ENCODE peak calls at places on chromosomes 12 and 14, in seven cellular contexts. I is SJSA1; Y is CD8-positive, alpha-beta memory T cell; S is aorta; Q is PC-9; O is fibroblast of lung; V is naive thymus-derived CD4-positive, alpha-beta T cell. W is an unnamed sample.

GRCh38 chr14:104708606-104709268 is 15.3 kb upstream of the ADSS1 start:
- DNase-seq in Y (peak), Q (peak), S (peak), I (peak), V (peak), O (no peak), W (peak)

GRCh38 chr12:42767326-42767954 is 177.9 kb upstream of the PRICKLE1 start:
- DNase-seq in V (no peak), S (no peak), O (no peak), Q (no peak), Y (no peak), I (no peak), W (no peak)

GRCh38 chr14:51576899-51577298 is 74.8 kb upstream of the FRMD6 start:
- DNase-seq in V (no peak), I (no peak), Q (no peak), Y (no peak), S (no peak), O (peak), W (no peak)

GRCh38 chr12:6849427-6849826 is 1.7 kb downstream of the CDCA3 start:
- DNase-seq in S (no peak), I (no peak), Q (no peak), O (no peak), Y (no peak), V (no peak), W (no peak)

GRCh38 chr12:57452181-57452936 is 2.7 kb upstream of the INHBE start:
- DNase-seq in Q (no peak), Y (no peak), I (no peak), O (peak), S (no peak), V (no peak), W (no peak)

GRCh38 chr14:63454863-63455622 is 88.1 kb downstream of the PPP2R5E start:
- DNase-seq in V (no peak), Y (no peak), Q (no peak), I (peak), O (peak), S (no peak), W (no peak)

GRCh38 chr12:113611652-113612051 is 140.0 kb upstream of the LHX5 start:
- DNase-seq in Y (no peak), O (no peak), Q (no peak), V (no peak), S (no peak), I (no peak), W (no peak)

GRCh38 chr12:53325539-53326061 is 4.2 kb upstream of the AAAS start:
- DNase-seq in I (no peak), V (no peak), S (peak), O (no peak), Y (no peak), Q (no peak), W (peak)

GRCh38 chr14:52003324-52003723 is 14.0 kb downstream of the RTRAF start:
- DNase-seq in I (no peak), V (no peak), Q (no peak), O (peak), Y (no peak), S (no peak), W (no peak)

GRCh38 chr12:114920828-114921579 is 237.0 kb upstream of the TBX3 start:
- DNase-seq in Y (no peak), I (no peak), Q (no peak), V (no peak), S (no peak), O (peak), W (no peak)

GRCh38 chr14:28240909-28241308 is 525.7 kb upstream of the FOXG1 start:
- DNase-seq in Q (no peak), Y (no peak), V (no peak), S (no peak), I (no peak), O (no peak), W (no peak)

GRCh38 chr12:120076651-120077050 is 39.9 kb downstream of the RAB35 start:
- DNase-seq in V (no peak), Y (no peak), S (peak), O (no peak), Q (no peak), I (no peak), W (no peak)

GRCh38 chr12:6207254-6207942 is 7.2 kb downstream of the CD9 start:
- DNase-seq in Y (no peak), Q (no peak), O (no peak), S (no peak), I (no peak), V (no peak), W (no peak)

GRCh38 chr14:71833476-71833875 is 98.8 kb upstream of the RGS6 start:
- DNase-seq in S (no peak), V (no peak), Q (no peak), O (no peak), Y (no peak), I (no peak), W (no peak)

GRCh38 chr12:6538420-6539275 is 4.3 kb downstream of the GAPDH start:
- DNase-seq in Y (no peak), Q (peak), O (peak), V (no peak), I (peak), S (no peak), W (no peak)

GRCh38 chr14:99691111-99691885 is 7.2 kb downstream of the CYP46A1 start:
- DNase-seq in Y (no peak), O (no peak), V (no peak), S (no peak), I (no peak), Q (no peak), W (no peak)

GRCh38 chr12:79012616-79013015 is 148.0 kb downstream of the SYT1 start:
- DNase-seq in V (no peak), O (peak), S (no peak), Y (no peak), Q (no peak), I (no peak), W (no peak)

GRCh38 chr14:57382283-57382682 is 8.1 kb upstream of the NAA30 start:
- DNase-seq in Q (no peak), Y (no peak), S (no peak), I (peak), V (no peak), O (peak), W (no peak)

GRCh38 chr12:6764011-6764828 is 1.9 kb upstream of the PTMS start:
- DNase-seq in O (peak), S (peak), Y (peak), I (peak), Q (peak), V (peak), W (peak)

GRCh38 chr12:122412851-122413433 is 9.5 kb downstream of the CLIP1 start:
- DNase-seq in I (no peak), V (no peak), Y (no peak), O (no peak), Q (no peak), S (no peak), W (no peak)

GRCh38 chr14:40164083-40164482 is 731.9 kb upstream of the FBXO33 start:
- DNase-seq in V (no peak), Y (no peak), O (peak), I (no peak), Q (no peak), S (no peak), W (no peak)

GRCh38 chr14:85934886-85935254 is 404.9 kb downstream of the FLRT2 start:
- DNase-seq in S (no peak), Q (no peak), I (no peak), O (peak), Y (no peak), V (no peak), W (no peak)

GRCh38 chr12:70645494-70646317 is 8.5 kb upstream of the PTPRB start:
- DNase-seq in O (peak), V (no peak), Y (no peak), Q (peak), S (peak), I (peak), W (no peak)

GRCh38 chr12:9064815-9065606 is 50.7 kb downstream of the A2M start:
- DNase-seq in Q (peak), O (peak), Y (no peak), I (peak), S (peak), V (no peak), W (peak)

GRCh38 chr12:55931780-55932545 is 1.0 kb downstream of the DGKA start:
- DNase-seq in I (peak), S (peak), Q (peak), Y (no peak), O (peak), V (no peak), W (peak)

GRCh38 chr12:53379389-53380103 is 430 bp upstream of the SP1 start:
- DNase-seq in V (peak), O (peak), S (peak), I (peak), Q (peak), Y (peak), W (peak)

GRCh38 chr12:132429122-132429931 is 60.6 kb upstream of the FBRSL1 start:
- DNase-seq in I (no peak), V (no peak), Y (no peak), S (no peak), O (no peak), Q (no peak), W (no peak)

GRCh38 chr14:89221109-89221508 is 195.9 kb downstream of the FOXN3 start:
- DNase-seq in O (peak), I (no peak), Q (no peak), S (no peak), Y (peak), V (peak), W (no peak)
- H3K27ac ChIP-seq in O (no peak), I (no peak), Q (no peak), S (no peak), Y (no peak), V (peak), W (no peak)

DNA sequence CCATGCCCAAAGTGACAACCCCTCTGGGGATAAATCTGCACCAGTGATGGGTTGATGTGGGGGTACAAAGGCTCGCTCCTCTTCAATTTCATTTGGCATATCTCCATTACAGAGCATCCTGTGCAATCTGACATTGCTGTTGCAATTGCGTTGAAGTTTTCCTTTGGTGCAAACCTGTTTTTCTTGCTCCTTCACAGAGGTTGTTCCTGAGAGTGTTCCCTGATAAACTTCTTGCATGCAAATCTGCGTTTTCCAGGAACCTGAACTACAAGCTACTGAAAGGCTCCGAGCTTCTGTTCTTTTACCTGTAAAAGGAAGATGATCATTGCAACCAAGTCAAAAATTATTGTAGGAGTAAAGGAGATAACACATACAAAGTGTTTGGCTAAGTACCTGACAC is 26.1 kb downstream of the SERPINA11 start:
- DNase-seq in O (no peak), V (no peak), S (no peak), I (no peak), Y (no peak), Q (no peak), W (no peak)
- H3K27ac ChIP-seq in O (no peak), V (no peak), S (no peak), I (no peak), Y (no peak), Q (no peak), W (no peak)

DNA sequence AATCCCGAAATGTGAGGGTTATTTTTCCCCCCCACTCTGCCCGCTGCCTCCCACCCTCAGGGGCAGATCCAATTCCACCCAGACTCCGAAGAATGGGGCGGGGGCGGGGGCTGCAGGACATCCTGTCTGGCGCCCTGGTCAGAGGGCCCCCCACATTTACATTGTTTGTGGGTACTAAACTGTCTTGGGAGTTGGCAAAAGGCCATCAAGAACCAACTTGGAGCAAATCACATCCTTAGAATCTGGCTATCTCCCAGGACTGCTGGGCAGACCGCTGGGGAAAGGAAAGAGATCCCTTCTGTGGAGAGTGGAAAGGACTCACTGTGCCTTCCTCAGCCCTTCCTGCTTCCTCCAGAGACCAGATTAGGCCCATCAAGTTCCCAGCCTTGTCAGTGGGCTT is 2.4 kb downstream of the EMP1 start:
- DNase-seq in I (peak), Y (no peak), Q (peak), V (no peak), S (no peak), O (peak), W (peak)
- H3K27ac ChIP-seq in I (peak), Y (no peak), Q (peak), V (no peak), S (no peak), O (peak), W (peak)

DNA sequence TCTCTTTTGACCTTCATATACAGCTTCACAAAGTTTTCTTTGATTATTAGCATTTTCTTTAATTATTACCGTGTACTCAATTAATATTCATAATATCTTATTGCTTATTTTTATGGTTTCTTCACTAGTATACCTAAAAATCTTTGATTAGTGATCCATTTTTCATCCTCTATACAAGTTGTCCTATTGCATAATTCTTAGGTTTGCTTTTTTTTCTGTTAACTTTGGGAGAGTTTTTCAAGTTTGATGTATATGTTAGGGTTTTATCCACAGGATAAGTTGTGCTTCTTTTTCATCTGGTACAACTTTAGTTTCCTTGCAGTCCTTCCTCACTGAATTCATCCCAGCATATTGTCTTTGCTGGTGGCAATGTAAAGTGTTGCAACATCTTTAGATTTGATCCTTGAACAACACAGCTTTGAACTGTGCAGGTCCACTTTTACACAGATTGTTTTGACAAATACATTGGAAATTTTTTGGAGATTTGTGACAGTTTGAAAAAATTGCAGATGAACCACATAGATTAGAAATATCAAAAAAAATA is 88.6 kb upstream of the NAV3 start:
- DNase-seq in O (no peak), I (no peak), S (no peak), Y (no peak), Q (no peak), V (no peak), W (no peak)
- H3K27ac ChIP-seq in O (no peak), I (no peak), S (no peak), Y (no peak), Q (no peak), V (no peak), W (no peak)

DNA sequence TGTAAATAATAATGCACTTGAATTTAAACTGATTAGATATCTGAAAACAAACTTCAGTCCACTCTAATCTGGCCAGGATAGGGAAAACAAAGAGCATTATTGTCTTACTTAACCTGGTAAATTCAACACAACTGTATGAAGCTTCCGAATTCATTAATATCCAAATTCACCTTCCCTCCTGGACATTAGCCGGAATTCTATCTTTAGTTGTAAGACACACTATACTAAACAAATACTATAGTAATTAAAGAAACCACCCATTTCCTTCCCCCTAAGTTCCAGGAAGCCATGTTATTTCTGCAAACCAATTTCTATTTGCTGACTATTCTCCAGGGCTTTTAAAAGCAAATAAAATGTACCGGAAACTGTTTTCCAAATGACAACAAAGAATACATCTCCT is 122.7 kb upstream of the MDM1 start:
- DNase-seq in S (no peak), V (no peak), Q (no peak), O (no peak), I (no peak), Y (no peak), W (no peak)
- H3K27ac ChIP-seq in S (no peak), V (no peak), Q (no peak), O (no peak), I (no peak), Y (no peak), W (no peak)

W was measured in uterus.